ENCODE peak calls at places on chromosomes 6 and 20, in nine cellular contexts. W, R, Z, M, L, A, G, P and N are unnamed samples.
A peak's percentile ranks its signal among the peaks of the same experiment; 100 is the strongest.

GRCh38 chr20:34516038-34516873 is at the start of gene DYNLRB1:
- DNase-seq in W (peak; percentile 97), R (peak; percentile 86), Z (peak; percentile 94), M (peak; percentile 97), L (peak; percentile 96), A (peak; percentile 94), G (peak; percentile 99), P (peak; percentile 96), N (peak; percentile 97)

GRCh38 chr20:48079028-48079427 is 293.7 kb upstream of the SULF2 start:
- DNase-seq in W (no peak), R (no peak), Z (no peak), M (no peak), L (no peak), A (no peak), G (no peak), P (no peak), N (no peak)

GRCh38 chr6:118859517-118860064 is 34.4 kb upstream of the ASF1A start:
- DNase-seq in W (no peak), R (no peak), Z (no peak), M (no peak), L (no peak), A (no peak), G (no peak), P (no peak), N (no peak)

GRCh38 chr20:32742322-32743236 is 688 bp downstream of the COMMD7 start:
- DNase-seq in W (no peak), R (no peak), Z (no peak), M (no peak), L (no peak), A (no peak), G (no peak), P (no peak), N (no peak)

GRCh38 chr20:40980106-40980827 is 48.4 kb upstream of the TOP1 start:
- DNase-seq in W (no peak), R (no peak), Z (no peak), M (no peak), L (no peak), A (no peak), G (no peak), P (no peak), N (no peak)

GRCh38 chr6:111468329-111469012 is 14.5 kb downstream of the REV3L start:
- DNase-seq in W (no peak), R (no peak), Z (no peak), M (no peak), L (peak; percentile 78), A (no peak), G (no peak), P (no peak), N (no peak)

GRCh38 chr20:61525781-61526431 is 273.8 kb downstream of the CDH4 start:
- DNase-seq in W (no peak), R (no peak), Z (no peak), M (no peak), L (no peak), A (no peak), G (no peak), P (no peak), N (no peak)

GRCh38 chr6:35084041-35084491 is 57.1 kb downstream of the TCP11 start:
- DNase-seq in W (no peak), R (no peak), Z (no peak), M (no peak), L (no peak), A (peak; percentile 35), G (peak; percentile 75), P (no peak), N (no peak)

GRCh38 chr6:5665173-5665572 is 341.6 kb downstream of the NRN1 start:
- DNase-seq in W (no peak), R (peak; percentile 4), Z (no peak), M (no peak), L (no peak), A (no peak), G (no peak), P (no peak), N (no peak)

GRCh38 chr6:52983159-52983848 is 11.8 kb downstream of the GSTA4 start:
- DNase-seq in W (no peak), R (no peak), Z (no peak), M (no peak), L (no peak), A (no peak), G (no peak), P (no peak), N (no peak)

GRCh38 chr20:48574383-48574782 is 253.4 kb downstream of the PREX1 start:
- DNase-seq in W (no peak), R (no peak), Z (no peak), M (peak; percentile 98), L (no peak), A (no peak), G (no peak), P (no peak), N (no peak)